ENCODE peak calls at places on chromosomes 16 and 17, in ten cellular contexts. One of them, this sample, is unnamed.

GRCh38 chr17:63838586-63839184 is 3.8 kb downstream of the SMARCD2 start:
- DNase-seq in right cardiac atrium: peak; percentile 97
- DNase-seq in HL-60: peak; percentile 56
- DNase-seq in ovary: peak; percentile 94
- DNase-seq in OCI-LY7: no peak
- DNase-seq in cardiac fibroblast: peak; percentile 77
- DNase-seq in BE2C: peak; percentile 71
- DNase-seq in Peyer's patch: peak; percentile 81
- DNase-seq in foreskin fibroblast: peak; percentile 95
- DNase-seq in spleen: peak; percentile 75
- DNase-seq in this sample: peak; percentile 50

GRCh38 chr17:83079340-83079747 is at the start of gene METRNL:
- DNase-seq in right cardiac atrium: peak; percentile 93
- DNase-seq in HL-60: peak; percentile 45
- DNase-seq in ovary: peak; percentile 76
- DNase-seq in OCI-LY7: peak; percentile 83
- DNase-seq in cardiac fibroblast: peak; percentile 62
- DNase-seq in BE2C: peak; percentile 82
- DNase-seq in Peyer's patch: peak; percentile 90
- DNase-seq in foreskin fibroblast: peak; percentile 88
- DNase-seq in spleen: peak; percentile 94
- DNase-seq in this sample: peak; percentile 69

GRCh38 chr17:75454193-75454592 is 2.2 kb upstream of the TMEM94 start:
- DNase-seq in right cardiac atrium: no peak
- DNase-seq in HL-60: peak; percentile 34
- DNase-seq in ovary: no peak
- DNase-seq in OCI-LY7: peak; percentile 76
- DNase-seq in cardiac fibroblast: no peak
- DNase-seq in BE2C: no peak
- DNase-seq in Peyer's patch: no peak
- DNase-seq in foreskin fibroblast: no peak
- DNase-seq in spleen: no peak
- DNase-seq in this sample: peak; percentile 72

GRCh38 chr17:43697937-43698336 is 36.2 kb upstream of the MEOX1 start:
- DNase-seq in right cardiac atrium: no peak
- DNase-seq in HL-60: no peak
- DNase-seq in ovary: no peak
- DNase-seq in OCI-LY7: no peak
- DNase-seq in cardiac fibroblast: no peak
- DNase-seq in BE2C: no peak
- DNase-seq in Peyer's patch: no peak
- DNase-seq in foreskin fibroblast: no peak
- DNase-seq in spleen: no peak
- DNase-seq in this sample: no peak

GRCh38 chr16:30766922-30767284 is 4.8 kb downstream of the RNF40 start:
- DNase-seq in right cardiac atrium: peak; percentile 42
- DNase-seq in HL-60: no peak
- DNase-seq in ovary: no peak
- DNase-seq in OCI-LY7: no peak
- DNase-seq in cardiac fibroblast: no peak
- DNase-seq in BE2C: no peak
- DNase-seq in Peyer's patch: no peak
- DNase-seq in foreskin fibroblast: no peak
- DNase-seq in spleen: no peak
- DNase-seq in this sample: no peak

GRCh38 chr16:78297066-78297666 is 197.7 kb downstream of the WWOX start:
- DNase-seq in right cardiac atrium: no peak
- DNase-seq in HL-60: no peak
- DNase-seq in ovary: no peak
- DNase-seq in OCI-LY7: no peak
- DNase-seq in cardiac fibroblast: no peak
- DNase-seq in BE2C: no peak
- DNase-seq in Peyer's patch: no peak
- DNase-seq in foreskin fibroblast: no peak
- DNase-seq in spleen: no peak
- DNase-seq in this sample: no peak

GRCh38 chr16:89395150-89396142 is 94.9 kb downstream of the ANKRD11 start:
- DNase-seq in right cardiac atrium: peak; percentile 92
- DNase-seq in HL-60: no peak
- DNase-seq in ovary: peak; percentile 94
- DNase-seq in OCI-LY7: no peak
- DNase-seq in cardiac fibroblast: peak; percentile 98
- DNase-seq in BE2C: peak; percentile 84
- DNase-seq in Peyer's patch: peak; percentile 90
- DNase-seq in foreskin fibroblast: peak; percentile 98
- DNase-seq in spleen: no peak
- DNase-seq in this sample: no peak

GRCh38 chr17:16434662-16435061 is 19.3 kb downstream of the TRPV2 start:
- DNase-seq in right cardiac atrium: no peak
- DNase-seq in HL-60: no peak
- DNase-seq in ovary: no peak
- DNase-seq in OCI-LY7: no peak
- DNase-seq in cardiac fibroblast: no peak
- DNase-seq in BE2C: no peak
- DNase-seq in Peyer's patch: no peak
- DNase-seq in foreskin fibroblast: no peak
- DNase-seq in spleen: no peak
- DNase-seq in this sample: no peak

GRCh38 chr16:50304467-50305440 is 38.4 kb downstream of the ADCY7 start:
- DNase-seq in right cardiac atrium: peak; percentile 60
- DNase-seq in HL-60: no peak
- DNase-seq in ovary: no peak
- DNase-seq in OCI-LY7: no peak
- DNase-seq in cardiac fibroblast: no peak
- DNase-seq in BE2C: no peak
- DNase-seq in Peyer's patch: peak; percentile 39
- DNase-seq in foreskin fibroblast: no peak
- DNase-seq in spleen: peak; percentile 69
- DNase-seq in this sample: no peak

GRCh38 chr17:79690988-79691836 is 39.5 kb upstream of the ENPP7 start:
- DNase-seq in right cardiac atrium: peak; percentile 32
- DNase-seq in HL-60: no peak
- DNase-seq in ovary: no peak
- DNase-seq in OCI-LY7: no peak
- DNase-seq in cardiac fibroblast: no peak
- DNase-seq in BE2C: no peak
- DNase-seq in Peyer's patch: no peak
- DNase-seq in foreskin fibroblast: no peak
- DNase-seq in spleen: no peak
- DNase-seq in this sample: no peak

GRCh38 chr16:2512920-2513404 is 790 bp upstream of the ATP6V0C start:
- DNase-seq in right cardiac atrium: peak; percentile 67
- DNase-seq in HL-60: no peak
- DNase-seq in ovary: no peak
- DNase-seq in OCI-LY7: peak; percentile 65
- DNase-seq in cardiac fibroblast: no peak
- DNase-seq in BE2C: no peak
- DNase-seq in Peyer's patch: peak; percentile 72
- DNase-seq in foreskin fibroblast: no peak
- DNase-seq in spleen: peak; percentile 86
- DNase-seq in this sample: peak; percentile 41

GRCh38 chr17:2872282-2872681 is 76.0 kb downstream of the RAP1GAP2 start:
- DNase-seq in right cardiac atrium: no peak
- DNase-seq in HL-60: no peak
- DNase-seq in ovary: no peak
- DNase-seq in OCI-LY7: no peak
- DNase-seq in cardiac fibroblast: no peak
- DNase-seq in BE2C: no peak
- DNase-seq in Peyer's patch: no peak
- DNase-seq in foreskin fibroblast: no peak
- DNase-seq in spleen: no peak
- DNase-seq in this sample: no peak

GRCh38 chr16:57264381-57264780 is 19.3 kb downstream of the ARL2BP start:
- DNase-seq in right cardiac atrium: no peak
- DNase-seq in HL-60: peak; percentile 41
- DNase-seq in ovary: no peak
- DNase-seq in OCI-LY7: no peak
- DNase-seq in cardiac fibroblast: no peak
- DNase-seq in BE2C: no peak
- DNase-seq in Peyer's patch: peak; percentile 44
- DNase-seq in foreskin fibroblast: no peak
- DNase-seq in spleen: peak; percentile 51
- DNase-seq in this sample: peak; percentile 44

DNA sequence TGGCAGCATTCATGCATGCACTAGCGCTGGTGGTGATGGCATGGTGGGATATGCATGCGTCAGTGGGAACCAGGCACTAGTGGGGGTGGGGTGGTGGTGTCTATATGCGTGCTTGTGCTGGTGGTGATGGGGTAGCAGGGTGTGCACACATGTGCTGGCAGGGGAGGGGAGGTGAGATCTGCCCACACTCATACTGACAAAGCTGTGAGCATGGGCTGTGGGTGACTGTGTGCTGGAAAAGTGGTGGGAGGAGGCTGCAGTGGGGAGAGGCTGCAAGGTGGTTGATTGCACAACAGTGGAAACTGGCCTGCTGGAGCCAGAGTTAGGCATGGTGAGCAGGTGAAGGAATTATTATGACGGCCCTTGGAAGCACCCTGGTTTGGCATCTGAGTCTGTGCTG is 31.3 kb upstream of the TEKT1 start:
- DNase-seq in right cardiac atrium: no peak
- DNase-seq in HL-60: peak; percentile 2
- DNase-seq in ovary: no peak
- DNase-seq in OCI-LY7: no peak
- DNase-seq in cardiac fibroblast: no peak
- DNase-seq in BE2C: no peak
- DNase-seq in Peyer's patch: no peak
- DNase-seq in foreskin fibroblast: no peak
- DNase-seq in spleen: no peak
- DNase-seq in this sample: peak; percentile 52
- H3K4me3 ChIP-seq in right cardiac atrium: no peak overlapping the region
- H3K4me3 ChIP-seq in HL-60: no peak overlapping the region
- H3K4me3 ChIP-seq in ovary: no peak overlapping the region
- H3K4me3 ChIP-seq in OCI-LY7: no peak overlapping the region
- H3K4me3 ChIP-seq in cardiac fibroblast: no peak overlapping the region
- H3K4me3 ChIP-seq in BE2C: no peak overlapping the region
- H3K4me3 ChIP-seq in Peyer's patch: no peak overlapping the region
- H3K4me3 ChIP-seq in foreskin fibroblast: no peak overlapping the region
- H3K4me3 ChIP-seq in spleen: no peak overlapping the region
- H3K4me3 ChIP-seq in this sample: no peak overlapping the region

GRCh38 chr17:48816774-48817590 is at the start of gene TTLL6:
- DNase-seq in right cardiac atrium: peak; percentile 94
- DNase-seq in HL-60: peak; percentile 20
- DNase-seq in ovary: peak; percentile 73
- DNase-seq in OCI-LY7: peak; percentile 40
- DNase-seq in cardiac fibroblast: peak; percentile 64
- DNase-seq in BE2C: peak; percentile 97
- DNase-seq in Peyer's patch: peak; percentile 90
- DNase-seq in foreskin fibroblast: peak; percentile 74
- DNase-seq in spleen: peak; percentile 86
- DNase-seq in this sample: peak; percentile 94
- H3K4me3 ChIP-seq in right cardiac atrium: peak within 1 kb of the TSS; percentile 37
- H3K4me3 ChIP-seq in HL-60: peak within 1 kb of the TSS; percentile 18
- H3K4me3 ChIP-seq in ovary: peak within 1 kb of the TSS; percentile 44
- H3K4me3 ChIP-seq in OCI-LY7: peak within 1 kb of the TSS; percentile 50
- H3K4me3 ChIP-seq in cardiac fibroblast: peak within 1 kb of the TSS; percentile 32
- H3K4me3 ChIP-seq in BE2C: peak within 1 kb of the TSS; percentile 55
- H3K4me3 ChIP-seq in Peyer's patch: peak within 1 kb of the TSS; percentile 7
- H3K4me3 ChIP-seq in foreskin fibroblast: peak within 1 kb of the TSS; percentile 27
- H3K4me3 ChIP-seq in spleen: peak within 1 kb of the TSS; percentile 48
- H3K4me3 ChIP-seq in this sample: peak within 1 kb of the TSS; percentile 25

GRCh38 chr16:636206-637080 is at the start of gene METTL26:
- DNase-seq in right cardiac atrium: peak; percentile 98
- DNase-seq in HL-60: peak; percentile 96
- DNase-seq in ovary: peak; percentile 95
- DNase-seq in OCI-LY7: peak; percentile 96
- DNase-seq in cardiac fibroblast: peak; percentile 96
- DNase-seq in BE2C: peak; percentile 98
- DNase-seq in Peyer's patch: peak; percentile 98
- DNase-seq in foreskin fibroblast: peak; percentile 98
- DNase-seq in spleen: peak; percentile 99
- DNase-seq in this sample: peak; percentile 92

GRCh38 chr16:637081-638018 is 1.2 kb upstream of the METTL26 start:
- DNase-seq in right cardiac atrium: peak; percentile 97
- DNase-seq in HL-60: peak; percentile 84
- DNase-seq in ovary: peak; percentile 92
- DNase-seq in OCI-LY7: peak; percentile 89
- DNase-seq in cardiac fibroblast: peak; percentile 92
- DNase-seq in BE2C: peak; percentile 97
- DNase-seq in Peyer's patch: peak; percentile 95
- DNase-seq in foreskin fibroblast: peak; percentile 94
- DNase-seq in spleen: peak; percentile 88
- DNase-seq in this sample: peak; percentile 83

GRCh38 chr16:635573-636205 is 416 bp downstream of the METTL26 start:
- DNase-seq in right cardiac atrium: peak; percentile 78
- DNase-seq in HL-60: no peak
- DNase-seq in ovary: peak; percentile 34
- DNase-seq in OCI-LY7: no peak
- DNase-seq in cardiac fibroblast: no peak
- DNase-seq in BE2C: no peak
- DNase-seq in Peyer's patch: no peak
- DNase-seq in foreskin fibroblast: peak; percentile 34
- DNase-seq in spleen: peak; percentile 89
- DNase-seq in this sample: peak; percentile 24

GRCh38 chr16:638836-639235 is 2.7 kb upstream of the METTL26 start:
- DNase-seq in right cardiac atrium: peak; percentile 53
- DNase-seq in HL-60: no peak
- DNase-seq in ovary: peak; percentile 19
- DNase-seq in OCI-LY7: no peak
- DNase-seq in cardiac fibroblast: no peak
- DNase-seq in BE2C: no peak
- DNase-seq in Peyer's patch: no peak
- DNase-seq in foreskin fibroblast: peak; percentile 43
- DNase-seq in spleen: no peak
- DNase-seq in this sample: no peak

DNA sequence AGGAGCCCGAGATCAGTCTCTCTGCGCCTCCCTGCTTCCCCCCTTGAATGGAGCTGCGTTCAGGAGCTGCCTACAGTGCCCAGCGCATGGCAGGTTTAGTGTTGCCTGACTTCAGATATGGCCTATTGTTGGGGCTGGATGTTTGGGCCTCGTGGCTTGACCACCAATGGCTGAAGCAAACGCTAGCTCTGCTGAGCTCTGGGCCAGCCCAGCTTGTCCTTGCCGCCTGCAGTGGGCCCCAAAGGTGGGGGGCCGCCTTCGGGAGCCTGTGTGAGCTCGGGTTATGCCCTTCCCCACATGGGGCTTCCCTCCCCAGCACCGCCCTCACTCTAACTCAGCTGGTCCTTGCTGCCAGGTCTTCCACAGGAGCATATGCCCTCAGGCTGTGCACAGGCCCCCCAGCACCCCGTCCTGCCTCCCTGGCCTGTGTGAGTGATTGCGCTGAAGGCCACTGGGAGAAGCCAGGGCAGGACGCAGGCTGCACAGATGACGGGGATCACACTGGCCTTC is 2.0 kb upstream of the METTL26 start:
- DNase-seq in right cardiac atrium: peak; percentile 73
- DNase-seq in HL-60: no peak
- DNase-seq in ovary: peak; percentile 28
- DNase-seq in OCI-LY7: no peak
- DNase-seq in cardiac fibroblast: no peak
- DNase-seq in BE2C: no peak
- DNase-seq in Peyer's patch: no peak
- DNase-seq in foreskin fibroblast: no peak
- DNase-seq in spleen: peak; percentile 84
- DNase-seq in this sample: no peak
- H3K4me3 ChIP-seq in right cardiac atrium: no peak overlapping the region
- H3K4me3 ChIP-seq in HL-60: no peak overlapping the region
- H3K4me3 ChIP-seq in ovary: no peak overlapping the region
- H3K4me3 ChIP-seq in OCI-LY7: no peak overlapping the region
- H3K4me3 ChIP-seq in cardiac fibroblast: no peak overlapping the region
- H3K4me3 ChIP-seq in BE2C: no peak overlapping the region
- H3K4me3 ChIP-seq in Peyer's patch: no peak overlapping the region
- H3K4me3 ChIP-seq in foreskin fibroblast: no peak overlapping the region
- H3K4me3 ChIP-seq in spleen: no peak overlapping the region
- H3K4me3 ChIP-seq in this sample: no peak overlapping the region

GRCh38 chr16:62870554-62870953 is 834.3 kb upstream of the CDH8 start:
- DNase-seq in right cardiac atrium: no peak
- DNase-seq in HL-60: no peak
- DNase-seq in ovary: no peak
- DNase-seq in OCI-LY7: no peak
- DNase-seq in cardiac fibroblast: no peak
- DNase-seq in BE2C: no peak
- DNase-seq in Peyer's patch: no peak
- DNase-seq in foreskin fibroblast: no peak
- DNase-seq in spleen: no peak
- DNase-seq in this sample: peak; percentile 2
- H3K4me3 ChIP-seq in right cardiac atrium: no peak overlapping the region
- H3K4me3 ChIP-seq in HL-60: no peak overlapping the region
- H3K4me3 ChIP-seq in ovary: no peak overlapping the region
- H3K4me3 ChIP-seq in OCI-LY7: no peak overlapping the region
- H3K4me3 ChIP-seq in cardiac fibroblast: no peak overlapping the region
- H3K4me3 ChIP-seq in BE2C: no peak overlapping the region
- H3K4me3 ChIP-seq in Peyer's patch: no peak overlapping the region
- H3K4me3 ChIP-seq in foreskin fibroblast: no peak overlapping the region
- H3K4me3 ChIP-seq in spleen: no peak overlapping the region
- H3K4me3 ChIP-seq in this sample: no peak overlapping the region